ENCODE peak calls at places on chromosomes 5 and 9, in four cellular contexts. Q is uterus, L is heart left ventricle, D is AG04450. O is an unnamed sample.

GRCh38 chr5:16037121-16037520 is 142.5 kb downstream of the MARCHF11 start:
- DNase-seq in Q (no peak), L (no peak), D (no peak), O (no peak)

GRCh38 chr5:166596043-166596442 is 1695.4 kb upstream of the WWC1 start:
- DNase-seq in Q (no peak), L (no peak), D (no peak), O (no peak)

GRCh38 chr5:169960659-169961058 is 19.6 kb downstream of the INSYN2B start:
- DNase-seq in Q (no peak), L (no peak), D (no peak), O (no peak)

GRCh38 chr5:54792611-54793404 is 192.6 kb downstream of the ESM1 start:
- DNase-seq in Q (no peak), L (no peak), D (no peak), O (no peak)

GRCh38 chr5:8908055-8908683 is 637.7 kb downstream of the SEMA5A start:
- DNase-seq in Q (no peak), L (no peak), D (no peak), O (no peak)

GRCh38 chr9:101791938-101792337 is 53.5 kb upstream of the GRIN3A start:
- DNase-seq in Q (no peak), L (no peak), D (no peak), O (no peak)

GRCh38 chr5:174323878-174324281 is 278.4 kb downstream of the NSG2 start:
- DNase-seq in Q (no peak), L (no peak), D (no peak), O (no peak)

GRCh38 chr9:76818271-76818670 is 54.0 kb downstream of the PCA3 start:
- DNase-seq in Q (peak), L (peak), D (peak), O (peak)

GRCh38 chr9:131656356-131657030 is 83.4 kb downstream of the RAPGEF1 start:
- DNase-seq in Q (no peak), L (peak), D (no peak), O (no peak)

GRCh38 chr5:102863764-102864560 is 108.9 kb downstream of the PAM start:
- DNase-seq in Q (no peak), L (no peak), D (no peak), O (no peak)

GRCh38 chr9:38342532-38342931 is 50.0 kb upstream of the ALDH1B1 start:
- DNase-seq in Q (no peak), L (no peak), D (no peak), O (no peak)

GRCh38 chr9:101054657-101055056 is 26.1 kb downstream of the PLPPR1 start:
- DNase-seq in Q (no peak), L (no peak), D (no peak), O (no peak)

GRCh38 chr9:85521331-85522197 is 220.2 kb downstream of the AGTPBP1 start:
- DNase-seq in Q (no peak), L (peak), D (no peak), O (no peak)

GRCh38 chr9:88642333-88642732 is 107.4 kb downstream of the NXNL2 start:
- DNase-seq in Q (no peak), L (no peak), D (no peak), O (no peak)

GRCh38 chr5:122129332-122129731 is at the start of gene ZNF474:
- DNase-seq in Q (peak), L (peak), D (peak), O (no peak)

GRCh38 chr9:85430659-85431370 is 310.9 kb downstream of the AGTPBP1 start:
- DNase-seq in Q (no peak), L (peak), D (no peak), O (no peak)

GRCh38 chr5:178273041-178273440 is 40.4 kb upstream of the PHYKPL start:
- DNase-seq in Q (no peak), L (no peak), D (no peak), O (no peak)

GRCh38 chr5:56025303-56025885 is 30.6 kb upstream of the IL6ST start:
- DNase-seq in Q (no peak), L (no peak), D (no peak), O (no peak)

GRCh38 chr9:101453776-101454570 is 18.4 kb upstream of the ALDOB start:
- DNase-seq in Q (no peak), L (no peak), D (no peak), O (no peak)

GRCh38 chr9:33127881-33128280 is 39.3 kb downstream of the B4GALT1 start:
- DNase-seq in Q (no peak), L (no peak), D (no peak), O (no peak)

DNA sequence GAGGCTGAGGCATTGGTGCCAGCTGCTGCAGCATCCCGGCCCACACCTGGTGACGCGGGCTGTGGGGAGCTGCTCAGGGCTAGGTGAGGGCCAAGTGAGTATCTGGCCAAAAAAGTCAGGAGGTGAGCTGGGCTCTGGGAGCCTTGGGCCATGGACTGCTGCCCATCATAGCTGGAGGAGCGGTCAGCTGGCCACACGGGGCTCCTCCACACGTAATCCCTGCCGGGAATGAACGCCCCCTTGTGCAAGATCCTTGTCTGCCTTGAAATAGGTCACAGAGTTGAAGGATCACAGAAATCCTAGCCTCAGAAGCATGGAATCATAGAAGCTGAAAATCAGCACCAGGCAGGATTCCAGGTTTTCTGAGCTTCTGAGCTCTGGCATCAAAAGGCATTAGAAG is 16.8 kb upstream of the COL27A1 start:
- DNase-seq in Q (peak), L (no peak), D (no peak), O (peak)
- TF ChIP-seq CTCF in Q (no peak), L (no peak), D (no peak), O (no peak)

DNA sequence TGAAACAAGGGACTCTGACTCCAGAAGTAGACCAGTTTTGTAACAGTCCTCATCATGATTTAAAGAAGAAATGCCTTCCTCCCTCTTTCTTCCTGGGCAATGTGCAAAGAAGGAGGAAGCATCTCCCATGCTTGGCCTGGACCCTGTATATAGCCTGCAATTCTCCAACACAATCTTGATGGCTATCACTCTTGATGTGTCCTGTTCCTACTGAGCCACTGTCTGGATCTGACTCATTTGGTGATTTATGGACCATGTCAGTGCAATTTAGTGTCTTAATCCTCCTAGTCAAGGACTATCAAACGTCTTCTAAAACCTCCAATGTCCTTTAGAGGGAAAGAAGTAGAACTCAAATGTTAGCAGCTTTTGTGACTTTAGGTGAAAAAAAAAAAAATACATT is 697.3 kb downstream of the TLR4 start:
- DNase-seq in Q (no peak), L (no peak), D (no peak), O (no peak)
- TF ChIP-seq CTCF in Q (no peak), L (no peak), D (no peak), O (no peak)

GRCh38 chr9:110197330-110198187 is 10.4 kb downstream of the C9orf152 start:
- DNase-seq in Q (no peak), L (no peak), D (no peak), O (no peak)

GRCh38 chr9:110198357-110198756 is 9.6 kb downstream of the C9orf152 start:
- DNase-seq in Q (no peak), L (no peak), D (no peak), O (no peak)

GRCh38 chr9:110199643-110200042 is 8.3 kb downstream of the C9orf152 start:
- DNase-seq in Q (no peak), L (no peak), D (no peak), O (no peak)

GRCh38 chr9:110206388-110206787 is 1.6 kb downstream of the C9orf152 start:
- DNase-seq in Q (no peak), L (no peak), D (no peak), O (no peak)

GRCh38 chr9:110202232-110202631 is 5.7 kb downstream of the C9orf152 start:
- DNase-seq in Q (no peak), L (no peak), D (no peak), O (no peak)
- TF ChIP-seq CTCF in Q (no peak), L (no peak), D (no peak), O (no peak)

GRCh38 chr9:92308893-92309292 is 15.4 kb upstream of the IARS1 start:
- DNase-seq in Q (no peak), L (no peak), D (no peak), O (no peak)

GRCh38 chr9:92315456-92315855 is 9.7 kb downstream of the NOL8 start:
- DNase-seq in Q (no peak), L (no peak), D (no peak), O (no peak)

GRCh38 chr9:92312887-92313623 is 12.1 kb downstream of the NOL8 start:
- DNase-seq in Q (no peak), L (no peak), D (no peak), O (no peak)

GRCh38 chr9:92310562-92310961 is 14.6 kb downstream of the NOL8 start:
- DNase-seq in Q (no peak), L (no peak), D (no peak), O (no peak)

DNA sequence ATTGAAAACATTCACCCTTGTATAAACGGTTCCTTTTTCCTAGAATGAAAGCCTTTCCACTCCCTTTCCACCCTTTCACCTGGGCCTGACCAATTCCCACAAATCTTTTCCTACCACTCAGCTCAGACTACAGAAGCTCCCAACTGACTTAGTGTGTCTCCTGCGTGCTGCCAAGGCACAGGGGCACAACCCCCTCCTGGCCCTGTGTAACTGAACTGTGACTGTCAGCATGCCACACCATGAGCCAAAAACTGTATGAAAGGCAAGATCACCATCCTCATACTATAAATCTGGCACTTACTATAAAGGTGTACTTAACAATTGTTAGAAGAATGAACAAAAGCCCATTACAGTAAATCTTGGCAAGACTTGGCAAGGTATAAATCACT is 11.5 kb downstream of the NOL8 start:
- DNase-seq in Q (no peak), L (no peak), D (no peak), O (no peak)
- TF ChIP-seq CTCF in Q (no peak), L (no peak), D (no peak), O (no peak)